ENCODE peak calls at places on chromosomes 16 and 17, in eight cellular contexts. T, A, N, W, Z, I, P and U are unnamed samples.
A peak's percentile ranks its signal among the peaks of the same experiment; 100 is the strongest.

GRCh38 chr17:7886227-7887037 is 2.2 kb upstream of the CHD3 start:
- DNase-seq in T (no peak), W (no peak), A (peak; percentile 42), Z (peak; percentile 31), I (peak; percentile 64), P (no peak), N (peak; percentile 22), U (peak; percentile 53)

GRCh38 chr17:73902416-73903181 is 258.4 kb upstream of the SDK2 start:
- DNase-seq in Z (no peak), A (no peak), W (no peak), P (no peak), N (no peak), I (peak; percentile 93), T (no peak), U (peak; percentile 26)

GRCh38 chr17:80817321-80817845 is 174.3 kb upstream of the CHMP6 start:
- DNase-seq in I (no peak), P (no peak), T (no peak), W (no peak), Z (no peak), A (no peak), N (no peak), U (no peak)

GRCh38 chr16:68529931-68530667 is 9.0 kb upstream of the ZFP90 start:
- DNase-seq in I (peak; percentile 89), W (peak; percentile 91), P (peak; percentile 69), N (peak; percentile 81), T (peak; percentile 76), A (peak; percentile 81), Z (peak; percentile 85), U (peak; percentile 75)

GRCh38 chr17:72361892-72362291 is 241.1 kb downstream of the SOX9 start:
- DNase-seq in I (no peak), Z (peak; percentile 20), N (peak; percentile 74), A (peak; percentile 18), T (no peak), P (no peak), W (no peak), U (no peak)

GRCh38 chr17:78013683-78014467 is 55.4 kb downstream of the TNRC6C start:
- DNase-seq in P (peak; percentile 37), W (peak; percentile 76), T (peak; percentile 17), Z (peak; percentile 80), I (peak; percentile 69), A (peak; percentile 57), N (peak; percentile 58), U (peak; percentile 71)

GRCh38 chr16:72876221-72876620 is 171.7 kb downstream of the ZFHX3 start:
- DNase-seq in A (peak; percentile 54), W (no peak), Z (peak; percentile 95), T (no peak), I (no peak), N (peak; percentile 96), P (peak; percentile 4), U (no peak)

GRCh38 chr17:1049446-1050225 is 52.7 kb downstream of the TIMM22 start:
- DNase-seq in W (no peak), P (no peak), T (no peak), Z (no peak), A (no peak), I (no peak), N (no peak), U (no peak)

GRCh38 chr17:13346996-13347762 is 254.6 kb downstream of the HS3ST3A1 start:
- DNase-seq in A (peak; percentile 99), W (no peak), T (peak; percentile 83), P (no peak), N (peak; percentile 99), Z (peak; percentile 97), I (no peak), U (no peak)

GRCh38 chr17:49371178-49371834 is 9.3 kb upstream of the ZNF652 start:
- DNase-seq in T (no peak), N (no peak), P (no peak), I (no peak), Z (no peak), A (no peak), W (no peak), U (no peak)

GRCh38 chr17:65973237-65973636 is 218.7 kb downstream of the CEP112 start:
- DNase-seq in N (peak; percentile 19), A (no peak), P (no peak), Z (no peak), I (no peak), T (no peak), W (no peak), U (no peak)

GRCh38 chr17:58702045-58702476 is 9.7 kb downstream of the RAD51C start:
- DNase-seq in A (no peak), I (no peak), W (no peak), T (no peak), N (no peak), Z (no peak), P (peak; percentile 51), U (no peak)

GRCh38 chr16:52294660-52295059 is 252.3 kb downstream of the TOX3 start:
- DNase-seq in A (no peak), W (no peak), P (no peak), N (no peak), T (no peak), Z (no peak), I (no peak), U (no peak)

GRCh38 chr17:4559851-4560820 is at the start of gene GGT6:
- DNase-seq in A (no peak), N (no peak), Z (no peak), I (no peak), W (no peak), P (no peak), T (no peak), U (no peak)

GRCh38 chr17:77811521-77811920 is 147.0 kb upstream of the TNRC6C start:
- DNase-seq in W (no peak), N (peak; percentile 68), A (no peak), T (no peak), I (no peak), Z (no peak), P (no peak), U (no peak)

GRCh38 chr16:86836503-86837125 is 258.3 kb downstream of the FOXL1 start:
- DNase-seq in P (no peak), W (no peak), A (peak; percentile 95), Z (peak; percentile 99), N (peak; percentile 94), I (no peak), T (peak; percentile 85), U (no peak)

GRCh38 chr17:1275962-1276736 is 3.3 kb upstream of the TRARG1 start:
- DNase-seq in W (peak; percentile 35), N (no peak), T (peak; percentile 27), Z (peak; percentile 53), I (peak; percentile 57), P (no peak), A (peak; percentile 30), U (no peak)

GRCh38 chr16:87012954-87013938 is 303.9 kb downstream of the C16orf95 start:
- DNase-seq in Z (no peak), W (no peak), I (no peak), N (no peak), P (no peak), T (no peak), A (no peak), U (no peak)

GRCh38 chr17:1931759-1932579 is 93.2 kb downstream of the RTN4RL1 start:
- DNase-seq in T (peak; percentile 1), N (peak; percentile 51), A (no peak), I (peak; percentile 44), P (no peak), W (peak; percentile 30), Z (peak; percentile 29), U (peak; percentile 72)

GRCh38 chr16:86882586-86883280 is 304.4 kb downstream of the FOXL1 start:
- DNase-seq in W (peak; percentile 70), I (no peak), A (peak; percentile 75), P (no peak), T (peak; percentile 82), N (peak; percentile 86), Z (peak; percentile 77), U (no peak)

GRCh38 chr16:13397126-13397525 is 495.7 kb downstream of the SHISA9 start:
- DNase-seq in N (no peak), T (no peak), Z (no peak), I (no peak), W (no peak), P (no peak), A (no peak), U (no peak)

GRCh38 chr16:86862596-86862995 is 284.2 kb downstream of the FOXL1 start:
- DNase-seq in Z (peak; percentile 21), W (peak; percentile 15), A (no peak), P (no peak), T (no peak), I (peak; percentile 16), N (no peak), U (peak; percentile 2)

GRCh38 chr16:50301626-50302471 is 35.5 kb downstream of the ADCY7 start:
- DNase-seq in Z (peak; percentile 81), A (peak; percentile 80), W (no peak), N (peak; percentile 91), T (peak; percentile 27), P (no peak), I (no peak), U (no peak)

GRCh38 chr17:7478276-7479138 is 924 bp downstream of the ZBTB4 start:
- DNase-seq in T (peak; percentile 18), W (peak; percentile 47), A (peak; percentile 28), N (peak; percentile 27), Z (peak; percentile 62), I (peak; percentile 46), P (no peak), U (no peak)

GRCh38 chr16:82031116-82032084 is 3.7 kb upstream of the HSD17B2 start:
- DNase-seq in I (peak; percentile 8), A (peak; percentile 76), Z (peak; percentile 70), T (peak; percentile 60), W (no peak), N (peak; percentile 70), P (no peak), U (peak; percentile 4)